ENCODE peak calls at places on chromosome 1, in seven cellular contexts. R is HCT116, O is Peyer's patch, W is tibial nerve, V is GM12892, J is H54, E is breast epithelium. U is an unnamed sample.
A peak's percentile ranks its signal among the peaks of the same experiment; 100 is the strongest.

GRCh38 chr1:201486158-201486557 is 17.2 kb upstream of the PHLDA3 start:
- DNase-seq in E (no peak), J (no peak), V (no peak), W (no peak), O (no peak), R (no peak), U (peak; percentile 38)

GRCh38 chr1:241235236-241235897 is 121.6 kb downstream of the RGS7 start:
- DNase-seq in O (no peak), R (no peak), E (no peak), J (no peak), V (no peak), W (no peak), U (no peak)

GRCh38 chr1:237938553-237938952 is 47.8 kb upstream of the ZP4 start:
- DNase-seq in V (no peak), J (no peak), O (no peak), W (no peak), E (no peak), R (no peak), U (no peak)

GRCh38 chr1:162682013-162682419 is 49.8 kb downstream of the DDR2 start:
- DNase-seq in O (no peak), W (no peak), V (no peak), R (no peak), E (no peak), J (no peak), U (no peak)

GRCh38 chr1:25695066-25695990 is 78.7 kb downstream of the MAN1C1 start:
- DNase-seq in R (no peak), W (peak; percentile 65), E (peak; percentile 68), V (no peak), J (peak; percentile 43), O (peak; percentile 70), U (no peak)

GRCh38 chr1:95509989-95510388 is 276.0 kb downstream of the RWDD3 start:
- DNase-seq in O (no peak), W (no peak), R (no peak), V (no peak), E (no peak), J (no peak), U (no peak)

GRCh38 chr1:36343651-36344394 is 20.4 kb upstream of the EVA1B start:
- DNase-seq in O (no peak), E (no peak), R (no peak), W (no peak), V (no peak), J (no peak), U (no peak)

GRCh38 chr1:25140073-25140797 is 92.1 kb downstream of the SYF2 start:
- DNase-seq in W (no peak), O (no peak), J (no peak), R (no peak), E (no peak), V (peak; percentile 48), U (no peak)

GRCh38 chr1:58858344-58858673 is 74.5 kb upstream of the JUN start:
- DNase-seq in O (peak; percentile 58), W (no peak), R (no peak), E (no peak), J (no peak), V (no peak), U (no peak)

GRCh38 chr1:205061665-205062069 is 18.7 kb downstream of the CNTN2 start:
- DNase-seq in V (peak; percentile 71), E (peak; percentile 66), W (peak; percentile 69), O (peak; percentile 84), R (peak; percentile 35), J (peak; percentile 80), U (peak; percentile 77)

GRCh38 chr1:22363403-22364325 is 88.0 kb upstream of the ZBTB40 start:
- DNase-seq in O (no peak), V (no peak), J (no peak), W (no peak), R (no peak), E (no peak), U (no peak)

GRCh38 chr1:47838562-47839459 is 158.4 kb downstream of the TRABD2B start:
- DNase-seq in E (no peak), V (no peak), O (peak; percentile 57), J (no peak), W (no peak), R (no peak), U (no peak)

GRCh38 chr1:93821412-93822144 is 57.4 kb downstream of the DNTTIP2 start:
- DNase-seq in J (no peak), V (no peak), W (no peak), E (no peak), O (no peak), R (no peak), U (no peak)

DNA sequence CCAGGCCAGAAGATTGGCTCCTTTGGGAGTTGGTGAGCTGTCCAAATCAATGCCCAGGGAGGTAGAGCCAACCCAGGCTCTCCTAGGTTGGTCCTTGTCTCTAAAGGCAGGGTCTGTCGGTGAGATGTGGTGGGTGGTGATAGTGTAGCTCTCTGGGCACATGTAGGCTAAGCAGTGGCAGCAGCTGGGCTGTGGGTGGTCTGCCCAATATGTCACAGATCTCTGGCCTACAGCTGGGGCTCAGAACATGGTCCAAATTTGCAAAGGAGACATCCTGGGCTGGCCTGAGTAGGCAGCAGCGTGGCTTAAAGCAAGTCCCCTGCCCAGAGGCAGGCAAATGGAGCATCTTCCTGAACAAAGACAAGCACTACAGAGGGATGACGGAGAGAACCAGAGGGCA is 61.1 kb upstream of the PRDX6 start:
- DNase-seq in W (no peak), E (no peak), R (no peak), O (no peak), J (no peak), V (no peak), U (no peak)
- TF ChIP-seq POLR2A in W (no peak), E (no peak), R (no peak), O (no peak), J (no peak), V (no peak), U (no peak)

GRCh38 chr1:3670823-3671251 is 18.5 kb downstream of the TP73 start:
- DNase-seq in V (no peak), J (no peak), W (no peak), R (no peak), O (no peak), E (no peak), U (no peak)

GRCh38 chr1:3669971-3670431 is 17.7 kb downstream of the TP73 start:
- DNase-seq in J (no peak), W (no peak), O (peak; percentile 28), V (no peak), R (no peak), E (no peak), U (no peak)

GRCh38 chr1:3668585-3669300 is 16.4 kb downstream of the TP73 start:
- DNase-seq in O (peak; percentile 89), E (peak; percentile 68), W (no peak), V (no peak), R (peak; percentile 49), J (peak; percentile 40), U (peak; percentile 43)

GRCh38 chr1:3669421-3669821 is 17.1 kb downstream of the TP73 start:
- DNase-seq in W (no peak), R (no peak), V (no peak), J (no peak), O (no peak), E (no peak), U (no peak)

DNA sequence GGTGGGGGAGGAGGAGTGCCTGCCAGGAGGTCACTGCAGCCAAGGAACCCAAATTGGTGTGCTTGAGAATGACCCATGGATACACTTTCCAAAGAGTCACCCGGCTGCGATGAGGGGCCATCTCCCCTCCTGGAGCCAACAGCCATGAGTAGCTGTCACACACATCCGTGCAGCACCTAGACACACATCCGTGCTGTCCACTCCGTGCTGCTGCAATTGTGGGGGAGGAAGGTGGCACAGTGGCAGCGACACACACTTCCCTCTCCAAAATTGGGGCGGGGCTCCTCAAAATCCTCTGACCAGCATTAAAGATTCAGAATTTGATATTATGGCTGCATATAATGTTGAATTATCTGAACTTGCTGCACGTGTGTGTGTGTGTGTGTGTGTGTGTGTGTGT is 15.8 kb downstream of the TP73 start:
- DNase-seq in O (no peak), R (no peak), W (no peak), E (no peak), V (no peak), J (no peak), U (no peak)
- TF ChIP-seq POLR2A in O (no peak), R (no peak), W (no peak), E (no peak), V (no peak), J (no peak), U (no peak)

DNA sequence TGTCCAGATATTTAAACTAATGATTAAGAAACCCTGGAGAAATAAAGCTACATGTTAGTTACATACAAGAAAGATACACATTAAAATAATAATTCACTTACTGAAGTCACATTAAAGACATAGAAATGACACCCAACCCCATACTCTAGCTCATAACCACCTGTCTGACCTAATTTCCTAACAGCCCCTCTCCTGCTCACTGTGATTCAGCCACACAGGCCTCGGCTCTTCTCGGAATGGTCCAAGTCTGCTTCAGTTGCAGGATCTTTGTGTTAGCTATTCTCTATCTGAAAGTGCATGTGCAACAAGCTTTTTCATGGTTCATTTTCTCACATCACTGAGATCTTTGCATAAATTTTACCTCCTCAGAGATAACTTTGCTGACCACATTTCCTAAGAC is 209.8 kb downstream of the TM2D1 start:
- DNase-seq in V (no peak), E (no peak), R (no peak), W (no peak), O (no peak), J (no peak), U (no peak)
- TF ChIP-seq POLR2A in V (no peak), E (no peak), R (no peak), W (no peak), O (no peak), J (no peak), U (no peak)

GRCh38 chr1:26894263-26894662 is 4.2 kb upstream of the GPN2 start:
- DNase-seq in E (no peak), R (no peak), W (no peak), O (no peak), J (no peak), V (no peak), U (no peak)

GRCh38 chr1:26890467-26890796 is 349 bp upstream of the GPN2 start:
- DNase-seq in R (no peak), W (no peak), E (no peak), J (no peak), O (no peak), V (no peak), U (no peak)

GRCh38 chr1:26887125-26887524 is 3.0 kb downstream of the GPN2 start:
- DNase-seq in V (no peak), O (no peak), E (no peak), J (no peak), R (no peak), W (no peak), U (no peak)

DNA sequence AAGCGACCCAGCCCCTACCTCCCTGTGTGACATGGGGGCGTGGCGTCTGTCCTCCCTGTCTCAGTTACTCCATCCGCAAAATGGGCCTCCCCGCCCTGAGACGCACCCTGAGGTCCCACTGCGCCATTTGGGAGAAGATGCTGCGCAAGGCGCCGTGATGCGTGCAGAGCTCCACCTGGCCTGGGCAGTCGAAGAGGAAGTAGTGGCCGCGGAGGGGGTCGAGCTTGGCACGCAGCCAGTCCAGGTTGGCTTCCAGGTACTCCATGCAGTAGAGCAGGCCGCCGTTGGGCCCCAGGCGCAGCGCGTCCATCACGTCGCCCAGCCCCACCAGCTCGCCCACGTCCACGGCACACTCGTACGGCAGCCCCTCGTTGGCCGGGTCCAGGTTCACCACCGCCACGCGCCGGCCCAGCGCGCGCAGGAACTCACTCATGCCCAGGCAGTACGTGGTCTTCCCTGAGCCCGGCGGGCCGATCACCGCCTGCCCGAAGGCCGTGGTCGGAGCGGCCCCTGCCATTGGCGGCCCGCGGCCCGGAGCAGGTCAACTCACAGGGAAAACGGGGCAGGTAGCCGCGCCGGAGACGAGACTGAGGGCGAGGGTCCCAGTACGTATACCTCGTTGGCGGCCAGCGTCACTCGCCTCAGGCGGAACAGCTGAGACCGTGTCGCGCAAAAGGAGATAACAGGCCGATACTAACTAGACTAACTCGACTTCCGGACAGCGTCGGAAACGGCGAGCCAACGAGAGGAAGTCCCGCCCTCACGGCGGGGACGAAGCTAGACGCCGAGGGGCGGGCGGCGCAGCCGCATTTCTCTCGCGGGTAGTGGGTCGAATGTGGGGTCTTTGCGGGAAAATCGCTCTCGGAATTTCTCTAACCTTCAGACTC is at the start of gene GPN2:
- DNase-seq in R (peak; percentile 51), V (peak; percentile 96), J (peak; percentile 53), O (peak; percentile 91), E (peak; percentile 62), W (peak; percentile 51), U (peak; percentile 93)
- TF ChIP-seq POLR2A in R (peak; percentile 87), V (peak; percentile 97), J (peak; percentile 69), O (peak; percentile 72), E (peak; percentile 50), W (peak; percentile 41), U (peak; percentile 96)